ENCODE peak calls at places on chromosome 11, in eight cellular contexts. Z is caudate nucleus, B is mesenchymal stem cell, T is H1, L is endothelial cell of umbilical vein, I is hepatocyte, P is coronary artery, D is right cardiac atrium. S is an unnamed sample.

GRCh38 chr11:103935219-103935618 is 101.2 kb upstream of the DDI1 start:
- DNase-seq in B (no peak), D (no peak), I (no peak), L (no peak), Z (no peak), T (no peak), P (no peak), S (no peak)

GRCh38 chr11:132644511-132644910 is 887.8 kb downstream of the OPCML start:
- DNase-seq in L (no peak), I (no peak), D (no peak), P (no peak), B (no peak), T (no peak), Z (no peak), S (no peak)

GRCh38 chr11:34192481-34193401 is 87.3 kb downstream of the NAT10 start:
- DNase-seq in P (peak; percentile 85), D (peak; percentile 94), B (peak; percentile 75), I (peak; percentile 44), Z (no peak), T (no peak), L (no peak), S (peak; percentile 88)

GRCh38 chr11:128692750-128693578 is 908 bp upstream of the FLI1 start:
- DNase-seq in B (peak; percentile 80), P (no peak), I (no peak), T (no peak), Z (no peak), L (no peak), D (peak; percentile 79), S (no peak)

GRCh38 chr11:134046681-134047449 is 22.0 kb upstream of the JAM3 start:
- DNase-seq in Z (no peak), P (no peak), T (no peak), D (peak; percentile 62), I (no peak), L (no peak), B (no peak), S (peak; percentile 5)

GRCh38 chr11:105458071-105458470 is 151.8 kb upstream of the GRIA4 start:
- DNase-seq in Z (no peak), L (no peak), B (no peak), T (no peak), P (no peak), D (no peak), I (no peak), S (no peak)

GRCh38 chr11:18236664-18237356 is at the start of gene SAA4:
- DNase-seq in Z (no peak), I (no peak), B (no peak), D (no peak), T (no peak), L (no peak), P (no peak), S (no peak)

GRCh38 chr11:209275-210121 is 2.0 kb downstream of the RIC8A start:
- DNase-seq in L (peak; percentile 9), P (no peak), D (peak; percentile 65), B (peak; percentile 44), I (no peak), T (no peak), Z (no peak), S (peak; percentile 58)

GRCh38 chr11:72758690-72759389 is 6.6 kb upstream of the ARAP1 start:
- DNase-seq in L (no peak), B (peak; percentile 87), Z (no peak), I (peak; percentile 69), T (no peak), P (no peak), D (peak; percentile 82), S (peak; percentile 83)

GRCh38 chr11:131874070-131874469 is 503.7 kb downstream of the NTM start:
- DNase-seq in B (no peak), Z (no peak), D (no peak), T (no peak), I (no peak), L (no peak), P (no peak), S (no peak)

GRCh38 chr11:16987205-16987568 is 27.0 kb downstream of the PLEKHA7 start:
- DNase-seq in I (peak; percentile 68), P (no peak), D (no peak), L (no peak), T (no peak), Z (no peak), B (no peak), S (peak; percentile 20)

GRCh38 chr11:35549787-35550186 is 24.4 kb upstream of the PAMR1 start:
- DNase-seq in P (no peak), I (peak; percentile 64), B (peak; percentile 98), Z (no peak), T (no peak), D (no peak), L (no peak), S (no peak)

GRCh38 chr11:77187776-77188175 is 59.7 kb downstream of the MYO7A start:
- DNase-seq in L (no peak), D (no peak), Z (no peak), I (no peak), P (no peak), B (no peak), T (no peak), S (no peak)

GRCh38 chr11:70544774-70545625 is 146.7 kb downstream of the CTTN start:
- DNase-seq in I (peak; percentile 31), P (no peak), B (peak; percentile 22), L (no peak), Z (no peak), T (peak; percentile 57), D (no peak), S (no peak)

GRCh38 chr11:8779107-8779506 is 96.5 kb downstream of the RPL27A start:
- DNase-seq in D (no peak), T (no peak), P (no peak), I (no peak), B (no peak), L (no peak), Z (no peak), S (no peak)

GRCh38 chr11:111514216-111515031 is at the start of gene HOATZ:
- DNase-seq in L (no peak), I (peak; percentile 23), Z (no peak), P (no peak), B (peak; percentile 51), D (peak; percentile 36), T (peak; percentile 41), S (no peak)

GRCh38 chr11:104782377-104782754 is 115.9 kb downstream of the CASP12 start:
- DNase-seq in I (no peak), B (no peak), Z (no peak), T (no peak), P (no peak), L (no peak), D (no peak), S (no peak)

GRCh38 chr11:116825434-116825833 is 2.3 kb upstream of the APOA4 start:
- DNase-seq in L (no peak), I (no peak), Z (no peak), D (no peak), T (no peak), B (no peak), P (no peak), S (no peak)

GRCh38 chr11:68309621-68310185 is 2.7 kb upstream of the LRP5 start:
- DNase-seq in B (peak; percentile 9), L (no peak), I (no peak), Z (no peak), D (no peak), P (no peak), T (no peak), S (no peak)

GRCh38 chr11:104968856-104969776 is 742 bp upstream of the CASP4 start:
- DNase-seq in Z (no peak), I (peak; percentile 11), L (peak; percentile 64), P (peak; percentile 82), D (peak; percentile 69), T (peak; percentile 21), B (peak; percentile 32), S (peak; percentile 36)

GRCh38 chr11:123176785-123177184 is 18.3 kb downstream of the CLMP start:
- DNase-seq in B (no peak), T (no peak), I (no peak), D (no peak), Z (no peak), L (no peak), P (no peak), S (no peak)
- H3K27ac ChIP-seq in B (no peak overlapping the region), T (no peak overlapping the region), I (no peak overlapping the region), D (no peak overlapping the region), Z (no peak overlapping the region), L (no peak overlapping the region), P (no peak overlapping the region), S (no peak overlapping the region)

GRCh38 chr11:12075291-12075690 is 35.1 kb upstream of the MICAL2 start:
- DNase-seq in P (no peak), L (no peak), D (no peak), I (no peak), Z (no peak), T (no peak), B (peak; percentile 11), S (no peak)

GRCh38 chr11:12079726-12080556 is 30.4 kb upstream of the MICAL2 start:
- DNase-seq in D (peak; percentile 81), Z (no peak), L (peak; percentile 95), I (peak; percentile 85), P (peak; percentile 94), B (peak; percentile 99), T (no peak), S (peak; percentile 75)

GRCh38 chr11:12075822-12076821 is 34.3 kb upstream of the MICAL2 start:
- DNase-seq in L (no peak), P (peak; percentile 91), T (no peak), Z (no peak), B (peak; percentile 100), I (peak; percentile 55), D (no peak), S (no peak)

GRCh38 chr11:12076840-12077534 is 33.4 kb upstream of the MICAL2 start:
- DNase-seq in D (no peak), B (no peak), Z (no peak), I (no peak), L (no peak), P (no peak), T (no peak), S (no peak)

GRCh38 chr11:12077535-12078280 is 32.7 kb upstream of the MICAL2 start:
- DNase-seq in P (no peak), T (no peak), I (no peak), B (peak; percentile 46), D (no peak), L (no peak), Z (no peak), S (no peak)
- H3K27ac ChIP-seq in P (peak overlapping the region; percentile 86), T (no peak overlapping the region), I (no peak overlapping the region), B (peak overlapping the region; percentile 55), D (no peak overlapping the region), L (no peak overlapping the region), Z (no peak overlapping the region), S (no peak overlapping the region)

GRCh38 chr11:46669606-46670243 is 30.7 kb downstream of the ARHGAP1 start:
- DNase-seq in P (no peak), I (no peak), T (no peak), Z (no peak), D (no peak), L (no peak), B (no peak), S (no peak)
- H3K27ac ChIP-seq in P (no peak overlapping the region), I (no peak overlapping the region), T (no peak overlapping the region), Z (peak overlapping the region; percentile 17), D (peak overlapping the region; percentile 59), L (no peak overlapping the region), B (no peak overlapping the region), S (peak overlapping the region; percentile 78)

DNA sequence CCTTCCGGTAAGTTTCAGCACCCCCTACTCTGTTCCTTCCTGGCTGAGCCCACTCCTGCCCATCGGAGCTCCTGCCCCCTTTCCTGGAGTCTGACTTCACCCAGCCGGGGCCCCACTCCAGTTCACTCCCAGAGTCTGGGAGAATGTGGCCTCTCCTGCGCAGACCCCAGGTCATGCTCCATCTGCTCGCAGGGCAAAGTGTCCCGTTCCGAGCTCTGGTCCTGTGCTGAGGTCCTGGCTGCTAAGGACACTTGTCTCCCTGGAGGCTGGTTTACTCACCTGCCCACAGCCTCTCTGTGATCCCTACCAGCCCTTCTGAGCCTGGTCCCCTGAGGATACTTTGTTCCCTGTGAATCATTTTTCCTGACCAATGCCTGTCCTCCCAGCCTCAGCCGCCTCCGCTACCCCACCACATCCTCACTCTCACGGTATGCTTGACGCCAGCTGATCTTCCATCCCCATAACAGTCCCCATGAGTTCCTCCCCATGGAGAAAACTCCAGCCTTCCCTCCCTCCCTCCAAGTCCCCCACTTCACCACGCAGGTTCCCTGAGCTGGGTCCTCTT is 526 bp downstream of the IFITM10 start:
- DNase-seq in P (no peak), B (peak; percentile 89), L (no peak), T (no peak), I (peak; percentile 62), Z (no peak), D (no peak), S (peak; percentile 76)
- H3K27ac ChIP-seq in P (peak overlapping the region; percentile 77), B (no peak overlapping the region), L (no peak overlapping the region), T (no peak overlapping the region), I (no peak overlapping the region), Z (peak overlapping the region; percentile 16), D (no peak overlapping the region), S (peak overlapping the region; percentile 93)